ENCODE peak calls at places on chromosomes 1 and 21, in ten cellular contexts. O is EL; X is SJSA1; B is stimulated activated CD4-positive, alpha-beta T cell treated with anti-CD3 and anti-CD28 coated beads, Interleukin-2, amount 100 ng/mL, for 48 hours; H is fibroblast of mammary gland; L is aorta; Y is epithelial cell of proximal tubule; Q is NCI-H510A; M is NCI-H1105 treated with DMSO at 0.1 percent for 48 hours; U is activated naive CD4-positive, alpha-beta T cell. I is an unnamed sample.

GRCh38 chr1:116506132-116507004 is 64.5 kb downstream of the CD58 start:
- DNase-seq in O (no peak), X (no peak), B (no peak), H (peak), L (no peak), Y (no peak), Q (no peak), M (no peak), U (no peak), I (no peak)

GRCh38 chr1:204841798-204842197 is 28.9 kb upstream of the NFASC start:
- DNase-seq in O (no peak), X (no peak), B (no peak), H (no peak), L (no peak), Y (no peak), Q (peak), M (no peak), U (no peak), I (no peak)

GRCh38 chr21:39472786-39473185 is 21.0 kb downstream of the SH3BGR start:
- DNase-seq in O (no peak), X (no peak), B (no peak), H (no peak), L (no peak), Y (no peak), Q (no peak), M (no peak), U (no peak), I (no peak)

GRCh38 chr1:40923511-40924020 is 55.9 kb upstream of the CTPS1 start:
- DNase-seq in O (no peak), X (no peak), B (no peak), H (no peak), L (no peak), Y (no peak), Q (no peak), M (no peak), U (no peak), I (no peak)

GRCh38 chr21:39187141-39187540 is 3.9 kb upstream of the PSMG1 start:
- DNase-seq in O (no peak), X (no peak), B (no peak), H (no peak), L (no peak), Y (no peak), Q (no peak), M (no peak), U (no peak), I (no peak)

GRCh38 chr1:81802601-81803422 is 2.1 kb downstream of the ADGRL2 start:
- DNase-seq in O (peak), X (peak), B (no peak), H (peak), L (peak), Y (no peak), Q (peak), M (peak), U (no peak), I (peak)

GRCh38 chr1:33002006-33002405 is 34.7 kb downstream of the AK2 start:
- DNase-seq in O (no peak), X (no peak), B (no peak), H (no peak), L (no peak), Y (no peak), Q (no peak), M (no peak), U (no peak), I (no peak)

GRCh38 chr1:64811131-64811530 is 66.3 kb downstream of the RAVER2 start:
- DNase-seq in O (no peak), X (no peak), B (no peak), H (no peak), L (no peak), Y (no peak), Q (peak), M (no peak), U (no peak), I (no peak)

GRCh38 chr1:67759692-67760029 is 73.6 kb downstream of the GNG12 start:
- DNase-seq in O (peak), X (no peak), B (no peak), H (no peak), L (no peak), Y (no peak), Q (no peak), M (no peak), U (no peak), I (no peak)

GRCh38 chr1:22641906-22642636 is 1.4 kb upstream of the C1QC start:
- DNase-seq in O (peak), X (peak), B (peak), H (peak), L (peak), Y (no peak), Q (peak), M (peak), U (peak), I (peak)

GRCh38 chr1:25880518-25880917 is 5.0 kb upstream of the PAQR7 start:
- DNase-seq in O (no peak), X (no peak), B (no peak), H (no peak), L (peak), Y (no peak), Q (no peak), M (no peak), U (no peak), I (no peak)

GRCh38 chr21:40176732-40177131 is 309.5 kb downstream of the PCP4 start:
- DNase-seq in O (no peak), X (no peak), B (no peak), H (no peak), L (no peak), Y (no peak), Q (peak), M (peak), U (no peak), I (no peak)

GRCh38 chr1:233675893-233676292 is 62.0 kb downstream of the KCNK1 start:
- DNase-seq in O (no peak), X (no peak), B (no peak), H (no peak), L (no peak), Y (no peak), Q (no peak), M (no peak), U (no peak), I (no peak)